ENCODE peak calls at places on chromosomes 7 and 10, in four cellular contexts. One of them, this sample, is unnamed.

GRCh38 chr10:93379366-93380042 is 102.6 kb downstream of the MYOF start:
- DNase-seq in thoracic aorta: no peak
- DNase-seq in upper lobe of right lung: no peak
- DNase-seq in fibroblast of mammary gland: peak
- DNase-seq in this sample: peak

GRCh38 chr7:107463139-107464078 is 6.4 kb upstream of the GPR22 start:
- DNase-seq in thoracic aorta: no peak
- DNase-seq in fibroblast of mammary gland: peak
- DNase-seq in upper lobe of right lung: no peak
- DNase-seq in this sample: peak

GRCh38 chr7:105805619-105806018 is 70.8 kb downstream of the ATXN7L1 start:
- DNase-seq in fibroblast of mammary gland: peak
- DNase-seq in upper lobe of right lung: no peak
- DNase-seq in thoracic aorta: no peak
- DNase-seq in this sample: no peak

GRCh38 chr10:88127766-88128165 is 264.3 kb downstream of the PTEN start:
- DNase-seq in thoracic aorta: no peak
- DNase-seq in upper lobe of right lung: no peak
- DNase-seq in fibroblast of mammary gland: no peak
- DNase-seq in this sample: no peak

GRCh38 chr7:57177856-57178767 is 45.9 kb upstream of the ZNF479 start:
- DNase-seq in fibroblast of mammary gland: no peak
- DNase-seq in upper lobe of right lung: peak
- DNase-seq in thoracic aorta: no peak
- DNase-seq in this sample: no peak

GRCh38 chr10:10803273-10803672 is 214.4 kb upstream of the CELF2 start:
- DNase-seq in thoracic aorta: no peak
- DNase-seq in fibroblast of mammary gland: peak
- DNase-seq in upper lobe of right lung: no peak
- DNase-seq in this sample: no peak

GRCh38 chr7:135490783-135491182 is 19.1 kb downstream of the CNOT4 start:
- DNase-seq in fibroblast of mammary gland: peak
- DNase-seq in upper lobe of right lung: no peak
- DNase-seq in thoracic aorta: no peak
- DNase-seq in this sample: peak

GRCh38 chr7:153473189-153473588 is 579.0 kb upstream of the DPP6 start:
- DNase-seq in fibroblast of mammary gland: no peak
- DNase-seq in thoracic aorta: no peak
- DNase-seq in upper lobe of right lung: no peak
- DNase-seq in this sample: no peak

GRCh38 chr10:1706711-1707110 is 30.6 kb downstream of the ADARB2 start:
- DNase-seq in fibroblast of mammary gland: no peak
- DNase-seq in upper lobe of right lung: no peak
- DNase-seq in thoracic aorta: no peak
- DNase-seq in this sample: no peak

GRCh38 chr7:2003451-2003930 is 229.3 kb downstream of the MAD1L1 start:
- DNase-seq in thoracic aorta: no peak
- DNase-seq in fibroblast of mammary gland: no peak
- DNase-seq in upper lobe of right lung: peak
- DNase-seq in this sample: no peak

GRCh38 chr7:149734514-149735075 is 38.8 kb downstream of the ZNF467 start:
- DNase-seq in fibroblast of mammary gland: no peak
- DNase-seq in thoracic aorta: no peak
- DNase-seq in upper lobe of right lung: no peak
- DNase-seq in this sample: no peak

GRCh38 chr10:133537551-133538545 is 10.7 kb downstream of the CYP2E1 start:
- DNase-seq in thoracic aorta: no peak
- DNase-seq in upper lobe of right lung: no peak
- DNase-seq in fibroblast of mammary gland: no peak
- DNase-seq in this sample: no peak

GRCh38 chr10:26755443-26755903 is 58.0 kb downstream of the PDSS1 start:
- DNase-seq in fibroblast of mammary gland: peak
- DNase-seq in upper lobe of right lung: no peak
- DNase-seq in thoracic aorta: no peak
- DNase-seq in this sample: peak

GRCh38 chr7:1558841-1559625 is 3.0 kb upstream of the TMEM184A start:
- DNase-seq in fibroblast of mammary gland: no peak
- DNase-seq in upper lobe of right lung: peak
- DNase-seq in thoracic aorta: no peak
- DNase-seq in this sample: no peak

GRCh38 chr7:119472398-119473038 is 800.5 kb upstream of the KCND2 start:
- DNase-seq in thoracic aorta: no peak
- DNase-seq in upper lobe of right lung: no peak
- DNase-seq in fibroblast of mammary gland: no peak
- DNase-seq in this sample: no peak

GRCh38 chr10:75043256-75044121 is 68.0 kb upstream of the SAMD8 start:
- DNase-seq in thoracic aorta: no peak
- DNase-seq in fibroblast of mammary gland: no peak
- DNase-seq in upper lobe of right lung: no peak
- DNase-seq in this sample: no peak

GRCh38 chr7:28270536-28270935 is 89.9 kb upstream of the JAZF1 start:
- DNase-seq in thoracic aorta: no peak
- DNase-seq in fibroblast of mammary gland: no peak
- DNase-seq in upper lobe of right lung: no peak
- DNase-seq in this sample: no peak

GRCh38 chr7:122064971-122065370 is 79.1 kb downstream of the AASS start:
- DNase-seq in thoracic aorta: no peak
- DNase-seq in fibroblast of mammary gland: no peak
- DNase-seq in upper lobe of right lung: no peak
- DNase-seq in this sample: no peak

GRCh38 chr10:133515471-133515870 is 11.7 kb upstream of the CYP2E1 start:
- DNase-seq in upper lobe of right lung: no peak
- DNase-seq in fibroblast of mammary gland: no peak
- DNase-seq in thoracic aorta: no peak
- DNase-seq in this sample: no peak

GRCh38 chr7:82631998-82632397 is 188.4 kb upstream of the CACNA2D1 start:
- DNase-seq in fibroblast of mammary gland: peak
- DNase-seq in thoracic aorta: no peak
- DNase-seq in upper lobe of right lung: no peak
- DNase-seq in this sample: peak

GRCh38 chr7:8157296-8157695 is 104.7 kb downstream of the ICA1 start:
- DNase-seq in thoracic aorta: no peak
- DNase-seq in upper lobe of right lung: no peak
- DNase-seq in fibroblast of mammary gland: no peak
- DNase-seq in this sample: no peak

GRCh38 chr10:89393898-89394297 is 1.5 kb downstream of the IFIT1 start:
- DNase-seq in upper lobe of right lung: no peak
- DNase-seq in fibroblast of mammary gland: no peak
- DNase-seq in thoracic aorta: no peak
- DNase-seq in this sample: no peak

GRCh38 chr10:5833814-5834213 is 20.6 kb upstream of the GDI2 start:
- DNase-seq in thoracic aorta: no peak
- DNase-seq in upper lobe of right lung: no peak
- DNase-seq in fibroblast of mammary gland: no peak
- DNase-seq in this sample: no peak

GRCh38 chr10:32190890-32191491 is 134.8 kb upstream of the KIF5B start:
- DNase-seq in thoracic aorta: no peak
- DNase-seq in upper lobe of right lung: no peak
- DNase-seq in fibroblast of mammary gland: peak
- DNase-seq in this sample: peak

GRCh38 chr7:74405191-74405898 is 48.4 kb upstream of the GTF2IRD1 start:
- DNase-seq in fibroblast of mammary gland: peak
- DNase-seq in thoracic aorta: no peak
- DNase-seq in upper lobe of right lung: no peak
- DNase-seq in this sample: no peak
- TF ChIP-seq CTCF in fibroblast of mammary gland: peak
- TF ChIP-seq CTCF in thoracic aorta: peak
- TF ChIP-seq CTCF in upper lobe of right lung: peak
- TF ChIP-seq CTCF in this sample: peak

GRCh38 chr10:29737209-29737565 is 102.4 kb upstream of the SVIL start:
- DNase-seq in thoracic aorta: no peak
- DNase-seq in upper lobe of right lung: no peak
- DNase-seq in fibroblast of mammary gland: no peak
- DNase-seq in this sample: no peak
- H3K4me3 ChIP-seq in thoracic aorta: peak
- H3K4me3 ChIP-seq in upper lobe of right lung: peak
- H3K4me3 ChIP-seq in fibroblast of mammary gland: no peak
- H3K4me3 ChIP-seq in this sample: peak

DNA sequence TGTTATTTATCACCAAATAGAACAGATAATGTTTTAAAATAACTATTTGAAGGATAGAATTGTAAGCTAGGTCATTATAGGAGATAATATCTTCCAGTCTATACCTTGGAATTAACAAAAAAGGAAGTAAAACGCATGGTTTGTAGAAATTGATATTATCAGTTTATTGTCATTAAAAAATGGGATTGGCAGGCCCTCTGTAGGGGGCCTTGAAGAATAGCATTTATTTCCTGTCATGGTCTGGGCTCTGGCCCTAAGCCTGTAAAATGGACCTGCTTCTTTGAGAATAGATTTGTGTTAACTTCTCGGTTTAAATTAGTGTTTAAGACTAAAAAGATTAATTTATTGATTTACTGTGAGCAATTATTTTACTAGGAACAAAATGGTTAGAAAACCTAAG is 197.6 kb upstream of the FOXP2 start:
- DNase-seq in thoracic aorta: no peak
- DNase-seq in fibroblast of mammary gland: peak
- DNase-seq in upper lobe of right lung: no peak
- DNase-seq in this sample: no peak
- TF ChIP-seq CTCF in thoracic aorta: no peak
- TF ChIP-seq CTCF in fibroblast of mammary gland: peak
- TF ChIP-seq CTCF in upper lobe of right lung: no peak
- TF ChIP-seq CTCF in this sample: no peak

DNA sequence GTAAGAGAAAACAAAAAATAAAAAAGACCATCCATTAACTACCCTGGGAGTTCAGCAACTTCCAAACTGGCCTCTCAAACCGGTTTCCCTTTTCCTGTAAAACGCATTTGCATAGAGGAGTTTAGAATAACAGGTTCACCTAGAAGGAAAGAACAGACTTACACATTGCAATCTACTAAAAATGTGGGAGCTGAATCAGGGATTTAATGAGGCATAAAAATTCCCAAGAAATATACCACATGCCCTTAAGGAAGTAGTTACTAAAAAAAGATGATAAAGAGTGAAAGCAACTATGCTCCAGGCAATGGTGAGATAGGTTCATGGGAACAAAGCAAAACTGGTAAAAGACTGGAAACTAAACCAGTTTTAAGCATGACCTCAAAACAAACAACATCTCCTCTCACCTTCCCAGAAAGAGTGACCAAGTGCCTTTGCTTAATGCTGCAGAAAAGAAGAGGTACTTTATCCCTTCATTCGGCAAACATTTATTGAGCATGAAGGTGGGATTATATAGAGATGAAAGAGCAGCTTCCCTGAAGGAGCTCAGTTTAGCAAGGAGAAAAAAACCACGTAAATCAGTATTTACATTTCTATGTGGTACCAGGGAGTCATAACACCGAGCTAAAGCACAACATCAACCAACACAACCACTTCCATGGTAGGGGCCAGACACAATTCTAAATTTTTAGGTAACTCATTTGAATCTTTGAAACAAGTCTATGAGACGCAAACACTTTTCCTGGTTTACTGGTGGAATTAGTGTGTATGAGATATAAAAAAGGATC is 152.8 kb downstream of the SGMS1 start:
- DNase-seq in thoracic aorta: no peak
- DNase-seq in upper lobe of right lung: no peak
- DNase-seq in fibroblast of mammary gland: no peak
- DNase-seq in this sample: peak
- H3K4me3 ChIP-seq in thoracic aorta: no peak
- H3K4me3 ChIP-seq in upper lobe of right lung: no peak
- H3K4me3 ChIP-seq in fibroblast of mammary gland: no peak
- H3K4me3 ChIP-seq in this sample: no peak

DNA sequence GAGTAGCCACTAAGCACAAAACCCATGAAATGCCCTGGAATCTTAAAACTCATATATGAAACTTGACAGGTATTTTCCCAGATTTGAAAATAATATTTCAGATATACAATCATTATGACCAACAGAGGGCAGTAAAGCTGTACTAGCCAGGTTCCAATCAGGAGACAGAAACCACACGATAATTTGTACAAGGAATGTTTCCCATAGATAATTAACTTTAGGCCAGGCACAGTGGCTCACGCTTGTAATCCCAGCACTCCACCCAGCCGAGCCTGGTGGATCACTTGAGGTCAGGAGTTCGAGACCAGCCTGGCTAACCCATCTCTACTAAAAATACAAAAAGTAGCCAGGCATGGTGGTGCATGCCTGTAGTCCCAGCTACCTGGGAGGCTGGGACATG is 31.0 kb upstream of the NUB1 start:
- DNase-seq in fibroblast of mammary gland: peak
- DNase-seq in upper lobe of right lung: no peak
- DNase-seq in thoracic aorta: no peak
- DNase-seq in this sample: peak
- TF ChIP-seq CTCF in fibroblast of mammary gland: peak
- TF ChIP-seq CTCF in upper lobe of right lung: peak
- TF ChIP-seq CTCF in thoracic aorta: no peak
- TF ChIP-seq CTCF in this sample: peak

GRCh38 chr7:132573237-132573636 is 3.0 kb downstream of the PLXNA4 start:
- DNase-seq in upper lobe of right lung: no peak
- DNase-seq in fibroblast of mammary gland: no peak
- DNase-seq in thoracic aorta: no peak
- DNase-seq in this sample: no peak

GRCh38 chr7:132575336-132575986 is 809 bp downstream of the PLXNA4 start:
- DNase-seq in fibroblast of mammary gland: peak
- DNase-seq in thoracic aorta: no peak
- DNase-seq in upper lobe of right lung: no peak
- DNase-seq in this sample: peak

GRCh38 chr7:132575987-132576722 is at the start of gene PLXNA4:
- DNase-seq in thoracic aorta: no peak
- DNase-seq in fibroblast of mammary gland: no peak
- DNase-seq in upper lobe of right lung: no peak
- DNase-seq in this sample: no peak

GRCh38 chr7:132571970-132572369 is 4.3 kb downstream of the PLXNA4 start:
- DNase-seq in thoracic aorta: no peak
- DNase-seq in upper lobe of right lung: no peak
- DNase-seq in fibroblast of mammary gland: peak
- DNase-seq in this sample: no peak

DNA sequence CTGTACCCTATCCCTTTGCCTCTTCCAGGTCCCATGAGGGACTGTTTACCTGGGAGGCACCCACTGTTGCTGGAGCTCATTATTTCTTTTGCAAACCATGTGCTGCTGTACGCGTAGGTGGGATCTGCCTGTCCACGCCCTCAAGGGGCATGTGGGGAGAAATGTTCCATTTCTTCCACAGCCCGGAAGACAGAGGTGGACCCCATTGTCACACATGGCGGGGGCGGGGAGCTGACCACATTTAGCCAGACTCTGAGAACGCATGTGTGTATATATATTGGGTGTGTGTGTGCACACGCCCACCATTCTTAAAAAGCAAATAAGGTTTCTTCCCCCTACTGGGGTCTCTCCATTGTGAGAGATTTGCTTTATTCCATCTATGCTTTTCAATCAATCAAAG is 2.0 kb downstream of the PLXNA4 start:
- DNase-seq in upper lobe of right lung: no peak
- DNase-seq in fibroblast of mammary gland: no peak
- DNase-seq in thoracic aorta: no peak
- DNase-seq in this sample: no peak
- H3K4me3 ChIP-seq in upper lobe of right lung: no peak
- H3K4me3 ChIP-seq in fibroblast of mammary gland: no peak
- H3K4me3 ChIP-seq in thoracic aorta: peak
- H3K4me3 ChIP-seq in this sample: no peak

This sample was measured in fibroblast of villous mesenchyme.